ENCODE peak calls at places on chromosomes 7 and 10, in nine cellular contexts. One of them, this sample, is unnamed.
A peak's percentile ranks its signal among the peaks of the same experiment; 100 is the strongest.

GRCh38 chr10:132588301-132589013 is 50.9 kb downstream of the INPP5A start:
- DNase-seq in EL: no peak
- DNase-seq in A172: no peak
- DNase-seq in effector memory CD8-positive, alpha-beta T cell: no peak
- DNase-seq in fibroblast of the conjunctiva: no peak
- DNase-seq in progenitor cell of endocrine pancreas: no peak
- DNase-seq in T follicular helper cell: no peak
- DNase-seq in effector CD4-positive, alpha-beta T cell: no peak
- DNase-seq in left ventricle myocardium inferior: peak; percentile 65
- DNase-seq in this sample: no peak

GRCh38 chr7:107998150-107998549 is 4.8 kb downstream of the LAMB1 start:
- DNase-seq in EL: no peak
- DNase-seq in A172: peak; percentile 82
- DNase-seq in effector memory CD8-positive, alpha-beta T cell: no peak
- DNase-seq in fibroblast of the conjunctiva: no peak
- DNase-seq in progenitor cell of endocrine pancreas: no peak
- DNase-seq in T follicular helper cell: no peak
- DNase-seq in effector CD4-positive, alpha-beta T cell: no peak
- DNase-seq in left ventricle myocardium inferior: no peak
- DNase-seq in this sample: no peak

GRCh38 chr10:59508296-59508695 is 145.9 kb upstream of the FAM13C start:
- DNase-seq in EL: no peak
- DNase-seq in A172: no peak
- DNase-seq in effector memory CD8-positive, alpha-beta T cell: no peak
- DNase-seq in fibroblast of the conjunctiva: no peak
- DNase-seq in progenitor cell of endocrine pancreas: no peak
- DNase-seq in T follicular helper cell: no peak
- DNase-seq in effector CD4-positive, alpha-beta T cell: no peak
- DNase-seq in left ventricle myocardium inferior: no peak
- DNase-seq in this sample: no peak

GRCh38 chr7:157514306-157514705 is 177.5 kb downstream of the DNAJB6 start:
- DNase-seq in EL: no peak
- DNase-seq in A172: no peak
- DNase-seq in effector memory CD8-positive, alpha-beta T cell: no peak
- DNase-seq in fibroblast of the conjunctiva: no peak
- DNase-seq in progenitor cell of endocrine pancreas: no peak
- DNase-seq in T follicular helper cell: no peak
- DNase-seq in effector CD4-positive, alpha-beta T cell: no peak
- DNase-seq in left ventricle myocardium inferior: no peak
- DNase-seq in this sample: no peak

GRCh38 chr7:29350351-29350750 is 155.8 kb downstream of the CHN2 start:
- DNase-seq in EL: no peak
- DNase-seq in A172: no peak
- DNase-seq in effector memory CD8-positive, alpha-beta T cell: no peak
- DNase-seq in fibroblast of the conjunctiva: no peak
- DNase-seq in progenitor cell of endocrine pancreas: no peak
- DNase-seq in T follicular helper cell: no peak
- DNase-seq in effector CD4-positive, alpha-beta T cell: no peak
- DNase-seq in left ventricle myocardium inferior: no peak
- DNase-seq in this sample: peak; percentile 67

GRCh38 chr10:42482411-42482810 is 156.0 kb downstream of the ZNF33B start:
- DNase-seq in EL: peak; percentile 44
- DNase-seq in A172: no peak
- DNase-seq in effector memory CD8-positive, alpha-beta T cell: no peak
- DNase-seq in fibroblast of the conjunctiva: no peak
- DNase-seq in progenitor cell of endocrine pancreas: no peak
- DNase-seq in T follicular helper cell: no peak
- DNase-seq in effector CD4-positive, alpha-beta T cell: no peak
- DNase-seq in left ventricle myocardium inferior: no peak
- DNase-seq in this sample: no peak

GRCh38 chr7:145903658-145904057 is 212.9 kb upstream of the CNTNAP2 start:
- DNase-seq in EL: no peak
- DNase-seq in A172: no peak
- DNase-seq in effector memory CD8-positive, alpha-beta T cell: no peak
- DNase-seq in fibroblast of the conjunctiva: no peak
- DNase-seq in progenitor cell of endocrine pancreas: no peak
- DNase-seq in T follicular helper cell: no peak
- DNase-seq in effector CD4-positive, alpha-beta T cell: no peak
- DNase-seq in left ventricle myocardium inferior: no peak
- DNase-seq in this sample: no peak

GRCh38 chr7:40263752-40264390 is 129.1 kb downstream of the SUGCT start:
- DNase-seq in EL: no peak
- DNase-seq in A172: no peak
- DNase-seq in effector memory CD8-positive, alpha-beta T cell: no peak
- DNase-seq in fibroblast of the conjunctiva: no peak
- DNase-seq in progenitor cell of endocrine pancreas: no peak
- DNase-seq in T follicular helper cell: no peak
- DNase-seq in effector CD4-positive, alpha-beta T cell: no peak
- DNase-seq in left ventricle myocardium inferior: no peak
- DNase-seq in this sample: no peak

GRCh38 chr7:136079066-136079465 is 101.9 kb upstream of the MTPN start:
- DNase-seq in EL: no peak
- DNase-seq in A172: no peak
- DNase-seq in effector memory CD8-positive, alpha-beta T cell: no peak
- DNase-seq in fibroblast of the conjunctiva: no peak
- DNase-seq in progenitor cell of endocrine pancreas: no peak
- DNase-seq in T follicular helper cell: no peak
- DNase-seq in effector CD4-positive, alpha-beta T cell: no peak
- DNase-seq in left ventricle myocardium inferior: no peak
- DNase-seq in this sample: no peak

GRCh38 chr10:91590142-91590903 is 42.5 kb downstream of the PPP1R3C start:
- DNase-seq in EL: peak; percentile 86
- DNase-seq in A172: peak; percentile 66
- DNase-seq in effector memory CD8-positive, alpha-beta T cell: no peak
- DNase-seq in fibroblast of the conjunctiva: peak; percentile 93
- DNase-seq in progenitor cell of endocrine pancreas: no peak
- DNase-seq in T follicular helper cell: no peak
- DNase-seq in effector CD4-positive, alpha-beta T cell: no peak
- DNase-seq in left ventricle myocardium inferior: peak; percentile 48
- DNase-seq in this sample: no peak

GRCh38 chr7:57399251-57399940 is 50.6 kb upstream of the ZNF716 start:
- DNase-seq in EL: no peak
- DNase-seq in A172: no peak
- DNase-seq in effector memory CD8-positive, alpha-beta T cell: no peak
- DNase-seq in fibroblast of the conjunctiva: no peak
- DNase-seq in progenitor cell of endocrine pancreas: no peak
- DNase-seq in T follicular helper cell: no peak
- DNase-seq in effector CD4-positive, alpha-beta T cell: no peak
- DNase-seq in left ventricle myocardium inferior: no peak
- DNase-seq in this sample: no peak

GRCh38 chr7:76513817-76514799 is 3.8 kb downstream of the UPK3B start:
- DNase-seq in EL: no peak
- DNase-seq in A172: no peak
- DNase-seq in effector memory CD8-positive, alpha-beta T cell: no peak
- DNase-seq in fibroblast of the conjunctiva: no peak
- DNase-seq in progenitor cell of endocrine pancreas: no peak
- DNase-seq in T follicular helper cell: no peak
- DNase-seq in effector CD4-positive, alpha-beta T cell: no peak
- DNase-seq in left ventricle myocardium inferior: no peak
- DNase-seq in this sample: no peak

GRCh38 chr10:100579261-100579660 is 43.5 kb downstream of the HIF1AN start:
- DNase-seq in EL: no peak
- DNase-seq in A172: no peak
- DNase-seq in effector memory CD8-positive, alpha-beta T cell: no peak
- DNase-seq in fibroblast of the conjunctiva: no peak
- DNase-seq in progenitor cell of endocrine pancreas: no peak
- DNase-seq in T follicular helper cell: no peak
- DNase-seq in effector CD4-positive, alpha-beta T cell: no peak
- DNase-seq in left ventricle myocardium inferior: no peak
- DNase-seq in this sample: no peak

GRCh38 chr10:29615195-29615594 is 19.6 kb downstream of the SVIL start:
- DNase-seq in EL: no peak
- DNase-seq in A172: no peak
- DNase-seq in effector memory CD8-positive, alpha-beta T cell: no peak
- DNase-seq in fibroblast of the conjunctiva: no peak
- DNase-seq in progenitor cell of endocrine pancreas: no peak
- DNase-seq in T follicular helper cell: no peak
- DNase-seq in effector CD4-positive, alpha-beta T cell: no peak
- DNase-seq in left ventricle myocardium inferior: no peak
- DNase-seq in this sample: peak; percentile 32

GRCh38 chr10:30898964-30899363 is 132.7 kb downstream of the ZNF438 start:
- DNase-seq in EL: no peak
- DNase-seq in A172: no peak
- DNase-seq in effector memory CD8-positive, alpha-beta T cell: no peak
- DNase-seq in fibroblast of the conjunctiva: no peak
- DNase-seq in progenitor cell of endocrine pancreas: no peak
- DNase-seq in T follicular helper cell: no peak
- DNase-seq in effector CD4-positive, alpha-beta T cell: no peak
- DNase-seq in left ventricle myocardium inferior: no peak
- DNase-seq in this sample: no peak

GRCh38 chr7:90897961-90898469 is 301.9 kb downstream of the CDK14 start:
- DNase-seq in EL: no peak
- DNase-seq in A172: no peak
- DNase-seq in effector memory CD8-positive, alpha-beta T cell: no peak
- DNase-seq in fibroblast of the conjunctiva: no peak
- DNase-seq in progenitor cell of endocrine pancreas: no peak
- DNase-seq in T follicular helper cell: no peak
- DNase-seq in effector CD4-positive, alpha-beta T cell: no peak
- DNase-seq in left ventricle myocardium inferior: no peak
- DNase-seq in this sample: no peak

This sample was measured in COR-L47.